ENCODE peak calls at places on chromosome 11, in nine cellular contexts. P is PC-3, S is AG04450, T is neural progenitor cell, E is cardiac muscle cell, M is brain microvascular endothelial cell, V is lower lobe of right lung, Z is heart right ventricle, D is endodermal cell. G is an unnamed sample. For H3K27me3, the result is how much of the 10 kb centered on the place peaks cover.

GRCh38 chr11:134679592-134679991 is 267.6 kb upstream of the B3GAT1 start:
- DNase-seq in D (no peak), E (no peak), T (no peak), P (no peak), Z (no peak), V (no peak), S (no peak), M (no peak), G (no peak)

GRCh38 chr11:96105197-96105895 is 181.4 kb upstream of the MTMR2 start:
- DNase-seq in D (no peak), E (peak), P (no peak), S (no peak), V (no peak), T (no peak), Z (no peak), M (no peak), G (no peak)

GRCh38 chr11:84333196-84333595 is 1047.0 kb upstream of the CCDC90B start:
- DNase-seq in E (no peak), P (no peak), M (no peak), V (no peak), T (no peak), S (no peak), D (no peak), Z (no peak), G (no peak)

GRCh38 chr11:32852142-32852541 is 22.4 kb downstream of the PRRG4 start:
- DNase-seq in T (no peak), D (no peak), E (peak), Z (no peak), S (no peak), M (peak), V (no peak), P (peak), G (peak)

GRCh38 chr11:83192846-83193245 is 666 bp upstream of the ANKRD42 start:
- DNase-seq in T (no peak), S (no peak), V (no peak), M (no peak), D (no peak), P (no peak), E (peak), Z (no peak), G (no peak)

GRCh38 chr11:128501576-128502549 is 85.5 kb downstream of the ETS1 start:
- DNase-seq in T (peak), P (peak), D (no peak), V (no peak), Z (no peak), M (peak), S (no peak), E (peak), G (no peak)

GRCh38 chr11:70567680-70568503 is 169.6 kb downstream of the CTTN start:
- DNase-seq in S (no peak), P (no peak), E (peak), T (peak), V (peak), M (peak), D (peak), Z (peak), G (peak)

GRCh38 chr11:76888989-76889388 is 28.3 kb downstream of the ACER3 start:
- DNase-seq in S (no peak), V (no peak), Z (no peak), P (no peak), E (peak), T (no peak), M (peak), D (no peak), G (no peak)

GRCh38 chr11:8636127-8636526 is 42.1 kb upstream of the STK33 start:
- DNase-seq in S (no peak), P (no peak), Z (no peak), T (no peak), D (no peak), M (no peak), E (no peak), V (no peak), G (no peak)

GRCh38 chr11:71482746-71483364 is 29.9 kb downstream of the NADSYN1 start:
- DNase-seq in D (no peak), M (no peak), P (no peak), Z (no peak), S (no peak), T (no peak), V (no peak), E (no peak), G (no peak)

GRCh38 chr11:129012880-129013279 is 70.2 kb upstream of the TP53AIP1 start:
- DNase-seq in M (no peak), D (no peak), S (no peak), Z (no peak), T (no peak), E (no peak), P (no peak), V (no peak), G (no peak)

GRCh38 chr11:110430267-110431211 is 791 bp downstream of the FDX1 start:
- DNase-seq in V (no peak), D (no peak), P (peak), M (no peak), E (peak), S (no peak), Z (peak), T (peak), G (peak)

GRCh38 chr11:1549355-1550330 is 22.4 kb downstream of the DUSP8 start:
- DNase-seq in Z (peak), V (no peak), E (no peak), D (no peak), T (no peak), S (no peak), P (no peak), M (no peak), G (no peak)

GRCh38 chr11:102225689-102226562 is 91.4 kb upstream of the BIRC3 start:
- DNase-seq in M (peak), P (peak), Z (no peak), S (peak), D (no peak), V (no peak), T (no peak), E (peak), G (peak)

GRCh38 chr11:41872458-41872857 is 413.0 kb upstream of the LRRC4C start:
- DNase-seq in S (no peak), T (no peak), Z (no peak), V (no peak), M (no peak), D (peak), E (no peak), P (no peak), G (no peak)

GRCh38 chr11:74318241-74318932 is 6.9 kb upstream of the P4HA3 start:
- DNase-seq in S (no peak), Z (no peak), E (no peak), M (peak), V (no peak), T (no peak), P (peak), D (no peak), G (no peak)

GRCh38 chr11:113373981-113374560 is 13.5 kb upstream of the ANKK1 start:
- DNase-seq in P (no peak), D (no peak), T (no peak), S (no peak), V (no peak), M (no peak), Z (no peak), E (peak), G (no peak)

GRCh38 chr11:123479048-123479837 is 49.2 kb downstream of the GRAMD1B start:
- DNase-seq in E (no peak), Z (no peak), S (no peak), V (peak), P (no peak), T (no peak), D (no peak), M (no peak), G (no peak)

GRCh38 chr11:88553204-88553603 is 215.7 kb upstream of the CTSC start:
- DNase-seq in P (no peak), S (no peak), E (no peak), Z (no peak), D (no peak), M (peak), T (no peak), V (no peak), G (no peak)

GRCh38 chr11:57597971-57598830 is 716 bp downstream of the SERPING1 start:
- DNase-seq in D (peak), T (peak), S (no peak), V (peak), Z (peak), P (no peak), E (peak), M (no peak), G (peak)

GRCh38 chr11:57597461-57597892 is at the start of gene SERPING1:
- DNase-seq in S (no peak), D (peak), T (no peak), M (no peak), V (peak), E (peak), P (no peak), Z (peak), G (no peak)

GRCh38 chr11:57601297-57601696 is 3.8 kb downstream of the SERPING1 start:
- DNase-seq in M (no peak), T (peak), S (no peak), V (no peak), D (no peak), P (no peak), E (no peak), Z (no peak), G (no peak)

GRCh38 chr11:57598831-57599155 is 1.3 kb downstream of the SERPING1 start:
- DNase-seq in S (no peak), V (no peak), E (peak), M (peak), Z (no peak), D (no peak), T (no peak), P (no peak), G (peak)

DNA sequence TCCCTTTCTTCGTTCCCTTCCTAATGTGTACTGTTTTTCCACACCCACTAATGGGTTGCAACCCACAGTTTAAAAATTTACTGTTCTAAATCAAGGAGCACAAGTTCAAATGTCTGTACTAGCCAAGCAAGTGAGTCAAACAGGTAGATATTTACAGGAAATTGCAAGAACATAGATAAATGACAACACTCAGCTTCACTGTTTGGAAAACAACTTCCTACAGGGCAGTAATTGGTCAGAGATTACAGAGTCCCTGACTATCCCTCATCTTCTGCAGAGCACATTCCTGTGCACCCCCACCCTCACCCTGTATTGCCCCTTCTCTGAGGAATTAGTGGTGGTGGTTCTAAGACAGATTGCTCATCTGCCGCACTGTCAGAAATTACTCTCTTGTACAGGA is 1.9 kb downstream of the SERPING1 start:
- DNase-seq in Z (no peak), S (no peak), P (no peak), E (peak), V (no peak), D (no peak), T (no peak), M (no peak), G (peak)
- H3K4me3 ChIP-seq in Z (peak), S (no peak), P (no peak), E (no peak), V (peak), D (peak), T (peak), M (no peak), G (no peak)

GRCh38 chr11:120102862-120103118 is 35.1 kb downstream of the TRIM29 start:
- DNase-seq in T (peak), D (no peak), V (no peak), P (no peak), Z (no peak), S (no peak), E (no peak), M (no peak), G (no peak)

GRCh38 chr11:120105576-120105975 is 32.3 kb downstream of the TRIM29 start:
- DNase-seq in T (no peak), P (no peak), M (no peak), D (no peak), E (no peak), Z (no peak), V (no peak), S (no peak), G (no peak)

GRCh38 chr11:120104041-120104440 is 33.9 kb downstream of the TRIM29 start:
- DNase-seq in P (no peak), D (no peak), E (no peak), V (no peak), Z (no peak), S (no peak), T (no peak), M (no peak), G (no peak)

GRCh38 chr11:120098503-120099054 is 39.3 kb downstream of the TRIM29 start:
- DNase-seq in M (no peak), P (no peak), E (no peak), T (no peak), V (no peak), D (no peak), Z (no peak), S (no peak), G (no peak)

DNA sequence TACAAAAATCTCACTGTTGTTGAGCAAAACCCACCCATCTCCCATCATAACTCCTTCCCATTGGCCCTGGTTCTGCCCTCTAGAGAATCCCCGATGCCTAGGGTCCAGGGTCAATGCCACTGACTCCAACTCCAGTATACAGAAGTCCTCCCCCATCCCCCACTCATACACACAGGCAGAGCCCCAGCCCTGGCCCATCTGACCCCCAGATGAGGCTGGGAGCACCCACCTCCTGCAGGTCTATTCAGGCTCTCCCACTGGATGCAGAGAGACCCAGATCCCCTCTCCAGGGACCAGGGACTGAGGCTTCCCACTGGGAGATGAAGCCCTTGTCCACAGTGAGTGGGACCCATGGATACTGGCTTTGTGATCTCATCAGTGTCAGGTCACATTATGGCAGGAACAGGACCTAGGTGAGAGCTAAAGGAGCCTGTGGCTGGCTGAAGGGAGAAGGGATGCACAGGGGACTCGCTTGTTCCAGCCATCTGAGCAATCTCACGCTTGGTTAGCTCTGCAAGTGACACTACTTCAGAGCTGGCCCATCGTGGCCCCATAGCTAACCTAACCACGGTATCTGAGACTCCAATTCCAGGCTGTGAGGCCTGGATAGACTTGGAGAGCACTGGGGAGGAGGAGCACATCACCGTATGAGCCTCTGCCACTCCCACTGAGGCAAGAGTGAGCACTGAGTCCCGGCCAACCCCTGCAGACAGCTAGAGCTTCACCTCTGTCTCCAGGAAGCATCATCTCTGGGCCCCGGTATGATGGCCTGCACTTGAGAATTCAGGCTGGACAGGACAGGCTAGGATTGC is 35.7 kb downstream of the TRIM29 start:
- DNase-seq in D (no peak), Z (no peak), P (no peak), V (no peak), T (no peak), M (no peak), S (no peak), E (no peak), G (no peak)
- H3K27me3 ChIP-seq in D (under half), Z (half or more), P (half or more), V (under half), T (half or more), M (under half), S (under half), E (under half), G (under half)

GRCh38 chr11:46141597-46141996 is 20.3 kb upstream of the PHF21A start:
- DNase-seq in V (no peak), S (no peak), Z (no peak), M (no peak), P (no peak), D (no peak), E (no peak), T (no peak), G (no peak)
- TF ChIP-seq CTCF in V (no peak), S (no peak), Z (no peak), M (no peak), P (no peak), D (no peak), E (no peak), T (no peak), G (no peak)

GRCh38 chr11:65418431-65418680 is 4.2 kb upstream of the NEAT1 start:
- DNase-seq in Z (no peak), V (no peak), P (no peak), T (no peak), S (no peak), E (no peak), D (no peak), M (no peak), G (no peak)
- H3K4me3 ChIP-seq in Z (peak), V (peak), P (no peak), T (no peak), S (peak), E (no peak), D (peak), M (no peak), G (no peak)

G was measured in bronchial epithelial cell.